ENCODE peak calls at places on chromosomes 12 and 14, in ten cellular contexts. O, T, M, V, H, P, B, R, C and Y are unnamed samples.
A peak's percentile ranks its signal among the peaks of the same experiment; 100 is the strongest.

GRCh38 chr12:94109154-94109553 is 39.2 kb upstream of the PLXNC1 start:
- DNase-seq in T (no peak), P (no peak), C (no peak), H (no peak), R (no peak), B (peak; percentile 48), O (no peak), M (peak; percentile 41), V (no peak), Y (no peak)

GRCh38 chr14:37452323-37452722 is 142.7 kb downstream of the FOXA1 start:
- DNase-seq in M (no peak), O (no peak), R (no peak), C (no peak), V (no peak), B (no peak), T (no peak), H (no peak), P (no peak), Y (no peak)

GRCh38 chr14:65720743-65721142 is 308.2 kb downstream of the FUT8 start:
- DNase-seq in C (no peak), R (no peak), M (no peak), B (no peak), H (no peak), T (no peak), O (no peak), V (no peak), P (no peak), Y (no peak)

GRCh38 chr14:100417466-100417865 is 94.3 kb downstream of the SLC25A47 start:
- DNase-seq in C (no peak), O (no peak), B (peak; percentile 92), T (peak; percentile 29), V (peak; percentile 91), P (peak; percentile 77), R (no peak), H (peak; percentile 78), M (peak; percentile 91), Y (peak; percentile 72)

GRCh38 chr12:116293687-116294463 is 16.4 kb upstream of the MED13L start:
- DNase-seq in P (no peak), V (no peak), B (no peak), H (no peak), R (no peak), C (no peak), O (no peak), T (no peak), M (peak; percentile 25), Y (no peak)

GRCh38 chr12:45598761-45599160 is 130.7 kb upstream of the ARID2 start:
- DNase-seq in V (no peak), H (no peak), P (no peak), C (no peak), B (no peak), R (no peak), O (no peak), T (no peak), M (no peak), Y (no peak)

GRCh38 chr14:35287481-35288013 is 4.6 kb upstream of the PSMA6 start:
- DNase-seq in T (no peak), V (no peak), M (peak; percentile 63), R (peak; percentile 24), C (no peak), B (no peak), H (no peak), P (peak; percentile 44), O (no peak), Y (no peak)

GRCh38 chr14:32724864-32725550 is 213.7 kb upstream of the NPAS3 start:
- DNase-seq in T (no peak), V (peak; percentile 82), R (no peak), C (no peak), H (peak; percentile 55), B (peak; percentile 79), P (no peak), O (no peak), M (peak; percentile 82), Y (no peak)

GRCh38 chr14:100383727-100384158 is 60.6 kb downstream of the SLC25A47 start:
- DNase-seq in R (peak; percentile 63), M (peak; percentile 67), O (peak; percentile 51), P (peak; percentile 70), C (peak; percentile 44), H (no peak), T (peak; percentile 75), B (peak; percentile 58), V (peak; percentile 58), Y (peak; percentile 81)

GRCh38 chr12:11839093-11839641 is 189.7 kb downstream of the ETV6 start:
- DNase-seq in V (peak; percentile 41), M (peak; percentile 83), P (peak; percentile 84), O (no peak), B (peak; percentile 59), C (no peak), R (peak; percentile 63), T (no peak), H (no peak), Y (no peak)

GRCh38 chr12:14273911-14274306 is 91.6 kb upstream of the ATF7IP start:
- DNase-seq in P (no peak), C (no peak), V (peak; percentile 57), T (no peak), M (no peak), R (no peak), B (no peak), O (no peak), H (no peak), Y (no peak)

GRCh38 chr14:77660754-77661153 is 44.3 kb upstream of the SPTLC2 start:
- DNase-seq in V (no peak), M (no peak), T (peak; percentile 99), R (no peak), O (no peak), H (no peak), C (no peak), P (no peak), B (no peak), Y (no peak)

GRCh38 chr12:104695453-104696148 is 238.9 kb downstream of the CHST11 start:
- DNase-seq in T (peak; percentile 93), M (peak; percentile 92), H (peak; percentile 63), B (peak; percentile 85), P (no peak), R (no peak), O (peak; percentile 72), V (peak; percentile 97), C (peak; percentile 75), Y (no peak)

GRCh38 chr12:124956571-124956970 is 32.4 kb downstream of the DHX37 start:
- DNase-seq in R (no peak), T (no peak), V (no peak), B (no peak), C (no peak), H (no peak), P (no peak), M (no peak), O (no peak), Y (no peak)

GRCh38 chr12:93569656-93570551 is 2.6 kb upstream of the SOCS2 start:
- DNase-seq in M (peak; percentile 94), B (peak; percentile 93), V (peak; percentile 60), C (peak; percentile 58), P (peak; percentile 89), H (no peak), R (peak; percentile 89), O (peak; percentile 60), T (peak; percentile 83), Y (peak; percentile 90)

GRCh38 chr14:74308695-74309094 is 6.0 kb upstream of the ABCD4 start:
- DNase-seq in M (no peak), P (no peak), H (no peak), R (no peak), T (no peak), O (no peak), C (no peak), V (no peak), B (no peak), Y (no peak)

GRCh38 chr14:61603736-61604135 is 91.6 kb upstream of the HIF1A start:
- DNase-seq in C (no peak), V (no peak), M (peak; percentile 47), H (no peak), T (no peak), R (no peak), P (no peak), B (no peak), O (no peak), Y (no peak)

GRCh38 chr14:52124791-52125661 is 56.2 kb upstream of the NID2 start:
- DNase-seq in O (no peak), M (peak; percentile 93), H (peak; percentile 74), C (no peak), P (no peak), B (peak; percentile 92), V (peak; percentile 35), T (no peak), R (no peak), Y (no peak)

GRCh38 chr12:78961171-78961570 is 96.6 kb downstream of the SYT1 start:
- DNase-seq in V (no peak), P (no peak), O (no peak), T (no peak), B (no peak), C (no peak), H (no peak), R (no peak), M (no peak), Y (no peak)

GRCh38 chr12:74780458-74781241 is 243.0 kb downstream of the ATXN7L3B start:
- DNase-seq in R (no peak), T (no peak), C (no peak), P (peak; percentile 14), M (no peak), V (no peak), O (no peak), H (no peak), B (no peak), Y (no peak)

GRCh38 chr14:54343276-54344121 is 53.3 kb upstream of the CDKN3 start:
- DNase-seq in R (no peak), C (no peak), P (no peak), B (peak; percentile 64), T (peak; percentile 88), O (no peak), H (no peak), V (peak; percentile 71), M (peak; percentile 43), Y (no peak)

GRCh38 chr12:117380083-117380482 is 18.7 kb upstream of the NOS1 start:
- DNase-seq in V (no peak), C (no peak), H (no peak), R (no peak), B (no peak), P (no peak), T (no peak), M (no peak), O (no peak), Y (peak; percentile 41)

GRCh38 chr12:3658327-3659163 is 94.4 kb downstream of the CRACR2A start:
- DNase-seq in O (no peak), V (no peak), M (peak; percentile 54), B (peak; percentile 37), P (no peak), T (no peak), C (no peak), H (no peak), R (peak; percentile 47), Y (no peak)